ENCODE peak calls at places on chromosomes 16 and 17, in ten cellular contexts. F is H54, A is tibial nerve, S is vagina, I is HCT116, L is heart left ventricle, H is GM12892, T is A549, Z is lower leg skin, G is IMR-90. N is an unnamed sample.

GRCh38 chr16:86809458-86809955 is 231.2 kb downstream of the FOXL1 start:
- DNase-seq in F (peak), A (no peak), S (no peak), I (no peak), L (no peak), H (no peak), T (peak), Z (no peak), G (peak), N (no peak)

GRCh38 chr16:53559552-53559951 is 56.5 kb upstream of the AKTIP start:
- DNase-seq in F (no peak), A (no peak), S (no peak), I (no peak), L (no peak), H (no peak), T (no peak), Z (no peak), G (no peak), N (no peak)

GRCh38 chr16:13957197-13958078 is 37.5 kb downstream of the ERCC4 start:
- DNase-seq in F (peak), A (peak), S (peak), I (peak), L (peak), H (no peak), T (peak), Z (peak), G (peak), N (no peak)

GRCh38 chr16:13982446-13982845 is 62.5 kb downstream of the ERCC4 start:
- DNase-seq in F (no peak), A (no peak), S (no peak), I (no peak), L (no peak), H (no peak), T (no peak), Z (no peak), G (no peak), N (no peak)

GRCh38 chr17:30197416-30197815 is 38.1 kb downstream of the SLC6A4 start:
- DNase-seq in F (no peak), A (no peak), S (no peak), I (no peak), L (no peak), H (no peak), T (no peak), Z (no peak), G (no peak), N (no peak)

GRCh38 chr17:36072431-36073121 is 8.5 kb downstream of the CCL18 start:
- DNase-seq in F (peak), A (no peak), S (no peak), I (peak), L (no peak), H (peak), T (peak), Z (no peak), G (peak), N (no peak)

GRCh38 chr16:11032000-11032921 is 87.9 kb downstream of the CLEC16A start:
- DNase-seq in F (no peak), A (no peak), S (no peak), I (no peak), L (no peak), H (no peak), T (no peak), Z (no peak), G (no peak), N (no peak)

GRCh38 chr17:73532441-73532901 is 111.8 kb downstream of the SDK2 start:
- DNase-seq in F (no peak), A (no peak), S (no peak), I (no peak), L (no peak), H (no peak), T (no peak), Z (no peak), G (no peak), N (no peak)

GRCh38 chr17:58531661-58532554 is 17.5 kb upstream of the MTMR4 start:
- DNase-seq in F (peak), A (no peak), S (no peak), I (no peak), L (peak), H (peak), T (no peak), Z (no peak), G (peak), N (no peak)

GRCh38 chr16:11257131-11257938 is 1.3 kb upstream of the SOCS1 start:
- DNase-seq in F (peak), A (peak), S (no peak), I (peak), L (peak), H (no peak), T (peak), Z (peak), G (peak), N (peak)

GRCh38 chr17:27751166-27751565 is 49.2 kb downstream of the NOS2 start:
- DNase-seq in F (no peak), A (no peak), S (peak), I (no peak), L (no peak), H (no peak), T (no peak), Z (no peak), G (no peak), N (no peak)

GRCh38 chr16:74073471-74073870 is 223.1 kb upstream of the PSMD7 start:
- DNase-seq in F (no peak), A (no peak), S (no peak), I (no peak), L (no peak), H (no peak), T (no peak), Z (peak), G (peak), N (no peak)

GRCh38 chr17:2263183-2263954 is 40.2 kb downstream of the SMG6 start:
- DNase-seq in F (no peak), A (no peak), S (no peak), I (no peak), L (no peak), H (no peak), T (no peak), Z (no peak), G (peak), N (no peak)

GRCh38 chr16:5607169-5607568 is 509.6 kb upstream of the EEF2KMT start:
- DNase-seq in F (no peak), A (no peak), S (no peak), I (no peak), L (no peak), H (no peak), T (no peak), Z (no peak), G (no peak), N (no peak)

GRCh38 chr17:33192961-33193911 is 99.9 kb downstream of the ASIC2 start:
- DNase-seq in F (no peak), A (no peak), S (no peak), I (no peak), L (no peak), H (no peak), T (no peak), Z (no peak), G (no peak), N (no peak)

GRCh38 chr17:5203908-5204294 is 12.2 kb upstream of the ZNF594 start:
- DNase-seq in F (peak), A (no peak), S (no peak), I (no peak), L (no peak), H (no peak), T (peak), Z (no peak), G (peak), N (no peak)

GRCh38 chr16:77132051-77132618 is 58.9 kb upstream of the MON1B start:
- DNase-seq in F (no peak), A (no peak), S (no peak), I (no peak), L (no peak), H (no peak), T (no peak), Z (no peak), G (no peak), N (no peak)

GRCh38 chr17:14775761-14776492 is 475.0 kb downstream of the HS3ST3B1 start:
- DNase-seq in F (no peak), A (no peak), S (no peak), I (no peak), L (no peak), H (no peak), T (no peak), Z (no peak), G (no peak), N (no peak)

GRCh38 chr17:61335105-61335844 is 64.4 kb upstream of the TBX2 start:
- DNase-seq in F (no peak), A (no peak), S (no peak), I (no peak), L (no peak), H (no peak), T (peak), Z (no peak), G (peak), N (no peak)

GRCh38 chr17:67054011-67054591 is 9.7 kb downstream of the CACNG1 start:
- DNase-seq in F (no peak), A (no peak), S (peak), I (no peak), L (no peak), H (no peak), T (no peak), Z (no peak), G (no peak), N (peak)

GRCh38 chr17:82300228-82300627 is 17.2 kb downstream of the CD7 start:
- DNase-seq in F (no peak), A (no peak), S (no peak), I (no peak), L (no peak), H (no peak), T (no peak), Z (no peak), G (no peak), N (no peak)

GRCh38 chr17:45316271-45317112 is at the start of gene MAP3K14:
- DNase-seq in F (no peak), A (peak), S (no peak), I (no peak), L (peak), H (peak), T (peak), Z (no peak), G (peak), N (peak)

GRCh38 chr17:59845595-59846390 is 47.0 kb downstream of the TUBD1 start:
- DNase-seq in F (no peak), A (no peak), S (no peak), I (peak), L (no peak), H (no peak), T (peak), Z (peak), G (peak), N (peak)
- TF ChIP-seq POLR2A in F (peak), A (no peak), S (no peak), I (no peak), L (no peak), H (peak), T (no peak), Z (no peak), G (peak), N (peak)

DNA sequence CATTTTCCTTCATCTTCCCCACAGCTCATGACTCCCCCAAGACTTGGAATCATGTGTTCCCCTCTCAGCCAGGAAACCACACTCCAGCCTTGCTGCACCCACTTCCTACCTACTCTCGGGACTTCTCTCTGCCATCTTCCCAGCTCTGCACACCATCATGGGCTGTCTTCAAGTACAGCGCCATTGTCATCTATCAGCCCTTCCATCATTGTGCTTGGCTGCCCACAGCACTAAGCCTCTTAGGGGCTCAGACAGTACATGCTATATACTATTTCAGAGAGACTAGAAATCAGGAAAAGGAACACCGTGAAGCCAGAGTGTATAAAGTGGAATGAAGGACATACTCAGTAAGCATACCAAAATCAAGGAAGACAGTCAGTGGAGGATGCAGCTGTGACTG is 64.7 kb downstream of the CDH11 start:
- DNase-seq in F (no peak), A (no peak), S (no peak), I (no peak), L (no peak), H (no peak), T (no peak), Z (no peak), G (no peak), N (no peak)
- TF ChIP-seq POLR2A in F (no peak), A (no peak), S (no peak), I (no peak), L (no peak), H (no peak), T (no peak), Z (no peak), G (no peak), N (no peak)

GRCh38 chr17:21041753-21042433 is 918 bp downstream of the USP22 start:
- DNase-seq in F (peak), A (peak), S (peak), I (peak), L (peak), H (peak), T (peak), Z (peak), G (peak), N (peak)
- TF ChIP-seq POLR2A in F (peak), A (peak), S (no peak), I (no peak), L (no peak), H (peak), T (peak), Z (no peak), G (no peak), N (no peak)

GRCh38 chr17:77744268-77744988 is 214.1 kb upstream of the TNRC6C start:
- DNase-seq in F (no peak), A (peak), S (no peak), I (no peak), L (peak), H (no peak), T (no peak), Z (no peak), G (no peak), N (no peak)
- TF ChIP-seq POLR2A in F (no peak), A (no peak), S (no peak), I (no peak), L (no peak), H (no peak), T (no peak), Z (no peak), G (no peak), N (no peak)

N was measured in breast epithelium.